ENCODE peak calls at places on chromosomes 1 and 21, in six cellular contexts. L is PC-3, Z is hepatocyte, H is mammary epithelial cell, A is GM23338, K is PC-9. M is an unnamed sample.

GRCh38 chr21:43987509-43987908 is 24.6 kb upstream of the TRAPPC10 start:
- DNase-seq in L (no peak), Z (no peak), H (no peak), A (no peak), K (no peak), M (no peak)

GRCh38 chr21:41678016-41678935 is 88.6 kb downstream of the RIPK4 start:
- DNase-seq in L (peak), Z (peak), H (peak), A (peak), K (peak), M (no peak)

GRCh38 chr1:22133928-22134324 is 9.0 kb downstream of the WNT4 start:
- DNase-seq in L (no peak), Z (no peak), H (no peak), A (peak), K (no peak), M (no peak)

GRCh38 chr1:183270541-183271141 is 84.6 kb downstream of the LAMC2 start:
- DNase-seq in L (peak), Z (no peak), H (no peak), A (no peak), K (no peak), M (no peak)

GRCh38 chr1:154476791-154477190 is 25.2 kb upstream of the TDRD10 start:
- DNase-seq in L (peak), Z (no peak), H (peak), A (no peak), K (peak), M (no peak)

GRCh38 chr21:29008373-29008772 is 10.8 kb downstream of the RWDD2B start:
- DNase-seq in L (no peak), Z (no peak), H (no peak), A (no peak), K (no peak), M (no peak)

GRCh38 chr1:178607718-178608408 is 95.0 kb downstream of the TEX35 start:
- DNase-seq in L (no peak), Z (no peak), H (no peak), A (no peak), K (no peak), M (no peak)

GRCh38 chr1:151639466-151639865 is 27.6 kb downstream of the SNX27 start:
- DNase-seq in L (no peak), Z (peak), H (peak), A (no peak), K (no peak), M (no peak)

GRCh38 chr1:99557556-99558256 is 88.2 kb upstream of the PALMD start:
- DNase-seq in L (peak), Z (no peak), H (peak), A (no peak), K (peak), M (no peak)

GRCh38 chr1:189027509-189027908 is 1450.2 kb downstream of the BRINP3 start:
- DNase-seq in L (no peak), Z (no peak), H (no peak), A (no peak), K (no peak), M (no peak)

GRCh38 chr1:34165422-34165921 is 442 bp upstream of the CSMD2 start:
- DNase-seq in L (no peak), Z (no peak), H (no peak), A (peak), K (no peak), M (no peak)

GRCh38 chr1:67723620-67724019 is 38.6 kb downstream of the GADD45A start:
- DNase-seq in L (peak), Z (no peak), H (peak), A (no peak), K (peak), M (no peak)

GRCh38 chr1:2348346-2349275 is 42.7 kb downstream of the MORN1 start:
- DNase-seq in L (no peak), Z (no peak), H (no peak), A (no peak), K (no peak), M (no peak)

GRCh38 chr1:44609768-44610526 is 64.3 kb downstream of the TMEM53 start:
- DNase-seq in L (no peak), Z (no peak), H (no peak), A (peak), K (no peak), M (no peak)

GRCh38 chr1:97145321-97145956 is 423.9 kb downstream of the PTBP2 start:
- DNase-seq in L (no peak), Z (no peak), H (peak), A (no peak), K (no peak), M (peak)

GRCh38 chr1:86380257-86380861 is 15.8 kb downstream of the ODF2L start:
- DNase-seq in L (peak), Z (peak), H (peak), A (peak), K (peak), M (peak)

GRCh38 chr1:244450597-244451538 is 841 bp downstream of the ADSS2 start:
- DNase-seq in L (peak), Z (peak), H (peak), A (peak), K (no peak), M (peak)

GRCh38 chr1:9265966-9266365 is 26.7 kb upstream of the SPSB1 start:
- DNase-seq in L (no peak), Z (no peak), H (no peak), A (no peak), K (no peak), M (no peak)

GRCh38 chr1:233025156-233025555 is 74.7 kb downstream of the NTPCR start:
- DNase-seq in L (peak), Z (peak), H (no peak), A (peak), K (no peak), M (peak)

GRCh38 chr1:76746195-76746594 is 121.1 kb upstream of the ST6GALNAC5 start:
- DNase-seq in L (no peak), Z (no peak), H (peak), A (no peak), K (no peak), M (no peak)

GRCh38 chr1:59595774-59596173 is 219.0 kb upstream of the HOOK1 start:
- DNase-seq in L (peak), Z (no peak), H (peak), A (no peak), K (peak), M (no peak)

GRCh38 chr1:227884370-227885134 is 63.2 kb downstream of the WNT9A start:
- DNase-seq in L (no peak), Z (peak), H (no peak), A (no peak), K (no peak), M (no peak)

GRCh38 chr1:166418344-166418895 is 251.6 kb upstream of the FAM78B start:
- DNase-seq in L (no peak), Z (no peak), H (no peak), A (no peak), K (no peak), M (no peak)

GRCh38 chr1:59333626-59334277 is 36.9 kb downstream of the FGGY start:
- DNase-seq in L (no peak), Z (no peak), H (peak), A (no peak), K (no peak), M (no peak)

GRCh38 chr1:16073490-16074104 is at the start of gene FAM131C:
- DNase-seq in L (peak), Z (peak), H (no peak), A (peak), K (no peak), M (peak)

GRCh38 chr21:38295997-38296764 is 39.4 kb downstream of the KCNJ15 start:
- DNase-seq in L (peak), Z (no peak), H (no peak), A (peak), K (no peak), M (no peak)

GRCh38 chr1:150281221-150281757 is 1.1 kb upstream of the CIART start:
- DNase-seq in L (peak), Z (peak), H (peak), A (peak), K (peak), M (peak)

GRCh38 chr21:38326899-38327298 is 70.1 kb downstream of the KCNJ15 start:
- DNase-seq in L (no peak), Z (no peak), H (no peak), A (no peak), K (no peak), M (no peak)

GRCh38 chr1:47433037-47433421 is 4.8 kb upstream of the FOXD2 start:
- DNase-seq in L (no peak), Z (no peak), H (no peak), A (no peak), K (no peak), M (no peak)

GRCh38 chr1:173757666-173758065 is 42.9 kb downstream of the KLHL20 start:
- DNase-seq in L (no peak), Z (no peak), H (no peak), A (no peak), K (no peak), M (no peak)

GRCh38 chr1:205237526-205238484 is 10.1 kb downstream of the TMCC2 start:
- DNase-seq in L (no peak), Z (no peak), H (no peak), A (no peak), K (no peak), M (no peak)

GRCh38 chr21:21682172-21682571 is 684.0 kb downstream of the NCAM2 start:
- DNase-seq in L (peak), Z (no peak), H (no peak), A (no peak), K (no peak), M (peak)

GRCh38 chr1:119353851-119354250 is 14.7 kb upstream of the HAO2 start:
- DNase-seq in L (no peak), Z (no peak), H (no peak), A (no peak), K (no peak), M (no peak)

GRCh38 chr1:33512612-33513011 is 40.2 kb downstream of the ZSCAN20 start:
- DNase-seq in L (peak), Z (no peak), H (peak), A (no peak), K (peak), M (no peak)

GRCh38 chr1:56525463-56526155 is 53.8 kb downstream of the PLPP3 start:
- DNase-seq in L (peak), Z (no peak), H (peak), A (no peak), K (no peak), M (no peak)

GRCh38 chr1:91790296-91790851 is 95.6 kb downstream of the TGFBR3 start:
- DNase-seq in L (no peak), Z (no peak), H (no peak), A (no peak), K (peak), M (no peak)

GRCh38 chr1:165629848-165630628 is 996 bp upstream of the MGST3 start:
- DNase-seq in L (no peak), Z (no peak), H (no peak), A (peak), K (no peak), M (no peak)

GRCh38 chr1:8825985-8826481 is 8.6 kb upstream of the RERE start:
- DNase-seq in L (peak), Z (no peak), H (no peak), A (no peak), K (no peak), M (no peak)

GRCh38 chr21:31444061-31444460 is 100.0 kb upstream of the TIAM1 start:
- DNase-seq in L (no peak), Z (peak), H (no peak), A (no peak), K (no peak), M (no peak)
- H3K4me3 ChIP-seq in L (no peak), Z (no peak), H (no peak), A (no peak), K (no peak), M (no peak)

DNA sequence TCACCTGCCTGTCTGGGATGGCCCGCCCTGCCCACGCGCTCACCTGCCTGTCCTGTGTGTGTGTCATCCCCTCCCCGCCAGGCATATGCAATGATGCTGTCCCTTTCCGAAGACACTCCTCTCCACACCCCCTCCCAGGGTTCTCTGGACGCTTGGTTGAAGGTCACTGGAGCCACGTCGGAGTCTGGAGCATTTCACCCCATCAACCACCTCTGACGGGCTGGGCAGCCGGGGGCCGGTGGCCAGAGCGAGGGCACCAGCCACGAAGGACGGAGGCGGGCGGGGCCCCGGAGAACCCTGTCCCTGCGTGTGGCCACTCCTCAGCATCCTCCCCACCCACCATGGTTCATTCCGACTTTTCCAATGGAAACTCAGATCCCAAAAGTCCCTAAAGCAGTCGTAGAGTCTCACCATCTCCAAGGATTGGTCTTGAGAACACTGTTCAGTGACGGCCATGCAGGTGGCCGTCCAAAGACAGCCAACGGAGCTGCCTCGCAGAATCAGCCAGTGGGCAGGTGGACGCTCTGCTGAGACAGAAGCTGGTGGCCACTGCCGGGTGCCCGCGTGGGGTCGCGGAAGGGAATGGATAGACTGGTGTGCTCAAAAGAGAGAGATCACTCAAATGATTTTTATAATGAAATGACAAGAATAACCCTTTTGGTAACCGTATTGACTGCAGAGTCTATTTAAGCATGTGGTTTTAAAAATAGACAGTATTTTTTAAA is 20.7 kb upstream of the ARHGEF16 start:
- DNase-seq in L (no peak), Z (no peak), H (no peak), A (no peak), K (no peak), M (no peak)
- TF ChIP-seq EZH2 in L (no peak), Z (no peak), H (no peak), A (no peak), K (no peak), M (no peak)

GRCh38 chr1:63730211-63730610 is 43.6 kb upstream of the ROR1 start:
- DNase-seq in L (peak), Z (no peak), H (no peak), A (peak), K (no peak), M (peak)

GRCh38 chr1:63729227-63729620 is 44.6 kb upstream of the ROR1 start:
- DNase-seq in L (no peak), Z (no peak), H (no peak), A (no peak), K (no peak), M (no peak)

GRCh38 chr1:63728611-63729226 is 45.1 kb upstream of the ROR1 start:
- DNase-seq in L (no peak), Z (no peak), H (no peak), A (peak), K (no peak), M (no peak)

GRCh38 chr1:63731117-63732043 is 42.4 kb upstream of the ROR1 start:
- DNase-seq in L (peak), Z (peak), H (peak), A (peak), K (peak), M (peak)

DNA sequence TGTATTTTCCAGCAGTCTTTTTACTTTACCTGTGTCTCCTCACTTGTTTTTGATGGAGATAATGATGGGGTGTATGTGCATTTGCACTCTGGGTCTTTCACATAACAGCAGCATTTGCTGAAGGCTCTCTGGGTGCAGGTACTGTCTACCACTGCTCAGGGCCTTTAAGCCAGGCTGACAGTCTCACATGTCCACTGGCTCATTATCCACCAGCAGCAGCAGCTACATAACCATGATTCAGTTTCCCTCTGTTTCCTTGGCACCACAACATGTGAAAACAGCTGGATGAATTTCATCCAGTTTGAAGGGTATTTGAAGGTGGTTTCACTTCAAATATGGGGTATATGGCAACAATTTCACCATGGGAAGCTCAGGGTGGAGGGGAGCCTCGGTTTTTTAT is 41.2 kb upstream of the ROR1 start:
- DNase-seq in L (no peak), Z (no peak), H (no peak), A (no peak), K (no peak), M (no peak)
- H3K4me3 ChIP-seq in L (no peak), Z (no peak), H (no peak), A (no peak), K (no peak), M (no peak)

GRCh38 chr21:36696390-36696639 is 2.6 kb upstream of the SIM2 start:
- DNase-seq in L (no peak), Z (no peak), H (no peak), A (peak), K (no peak), M (no peak)
- TF ChIP-seq EZH2 in L (no peak), Z (peak), H (no peak), A (no peak), K (no peak), M (no peak)

GRCh38 chr1:39106949-39107740 is 81.0 kb downstream of the NDUFS5 start:
- DNase-seq in L (no peak), Z (no peak), H (no peak), A (peak), K (no peak), M (no peak)

GRCh38 chr1:39105841-39106765 is 80.0 kb downstream of the NDUFS5 start:
- DNase-seq in L (peak), Z (peak), H (peak), A (peak), K (no peak), M (peak)

GRCh38 chr1:39109653-39110052 is 83.5 kb downstream of the NDUFS5 start:
- DNase-seq in L (no peak), Z (no peak), H (no peak), A (no peak), K (no peak), M (no peak)

GRCh38 chr1:39110325-39110851 is 84.2 kb downstream of the NDUFS5 start:
- DNase-seq in L (no peak), Z (no peak), H (peak), A (no peak), K (no peak), M (peak)

GRCh38 chr1:39107891-39108290 is 81.7 kb downstream of the NDUFS5 start:
- DNase-seq in L (no peak), Z (no peak), H (peak), A (no peak), K (no peak), M (no peak)
- H3K4me3 ChIP-seq in L (peak), Z (no peak), H (peak), A (peak), K (peak), M (peak)

DNA sequence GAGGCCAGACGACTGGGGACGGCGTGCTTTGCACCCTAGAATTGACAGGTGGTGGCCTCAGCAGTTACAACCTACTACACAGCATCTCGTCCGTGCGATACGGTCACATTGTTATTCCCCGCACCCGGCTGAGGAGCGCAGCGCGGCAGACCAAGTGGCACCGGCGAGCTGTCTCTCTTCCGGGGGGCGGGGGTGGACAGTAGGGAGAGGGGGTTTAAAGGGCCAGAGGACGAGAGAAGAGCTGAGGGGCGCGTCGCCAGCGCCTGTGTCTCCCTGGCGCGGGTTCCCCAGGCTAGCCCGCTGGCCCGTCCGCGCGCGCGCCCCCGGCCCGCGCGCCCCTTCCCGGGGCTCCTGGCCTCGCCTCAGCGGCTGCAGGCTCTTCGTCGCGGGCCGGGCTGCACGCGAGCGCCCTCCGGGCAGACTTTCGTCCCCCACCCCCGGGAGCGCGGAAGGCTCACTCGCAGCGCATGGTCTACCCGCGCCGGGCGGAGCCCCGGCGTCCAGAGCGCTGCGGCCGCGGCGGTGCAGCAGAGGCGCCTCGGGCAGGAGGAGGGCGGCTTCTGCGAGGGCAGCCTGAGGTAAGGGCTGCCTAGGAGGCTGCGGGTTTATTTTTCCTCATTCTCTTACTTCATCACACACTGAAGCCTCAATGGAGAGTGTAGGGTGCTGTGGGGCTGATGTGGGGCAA is at the start of gene PDE4B:
- DNase-seq in L (no peak), Z (peak), H (no peak), A (peak), K (no peak), M (peak)
- TF ChIP-seq EZH2 in L (no peak), Z (peak), H (peak), A (peak), K (no peak), M (peak)